ENCODE peak calls at places on chromosomes 13 and 19, in eight cellular contexts. E is spleen; Q is IMR-90; L is SK-N-SH; O is effector memory CD4-positive, alpha-beta T cell; T is left ventricle myocardium inferior; R is CD4-positive, alpha-beta memory T cell; D is breast epithelium. N is an unnamed sample. For H3K4me1, the result is how much of the 10 kb centered on the place peaks cover.

GRCh38 chr19:11410682-11411081 is 8.4 kb downstream of the RGL3 start:
- DNase-seq in E (no peak), Q (peak), L (no peak), O (no peak), T (no peak), R (no peak), D (no peak), N (no peak)

GRCh38 chr19:13964776-13965175 is 12.5 kb downstream of the DCAF15 start:
- DNase-seq in E (no peak), Q (peak), L (no peak), O (no peak), T (no peak), R (no peak), D (no peak), N (no peak)

GRCh38 chr19:46408611-46409039 is 4.7 kb downstream of the CCDC8 start:
- DNase-seq in E (no peak), Q (peak), L (no peak), O (no peak), T (peak), R (no peak), D (no peak), N (no peak)

GRCh38 chr13:97194473-97194872 is 27.7 kb upstream of the MBNL2 start:
- DNase-seq in E (no peak), Q (peak), L (no peak), O (no peak), T (no peak), R (no peak), D (no peak), N (no peak)

GRCh38 chr19:51469162-51469561 is 9.2 kb upstream of the CEACAM18 start:
- DNase-seq in E (peak), Q (no peak), L (no peak), O (no peak), T (no peak), R (no peak), D (peak), N (no peak)

GRCh38 chr19:32908641-32909190 is 39.1 kb upstream of the SLC7A9 start:
- DNase-seq in E (no peak), Q (no peak), L (no peak), O (no peak), T (no peak), R (no peak), D (no peak), N (no peak)

GRCh38 chr19:34171539-34171876 is 796 bp upstream of the LSM14A start:
- DNase-seq in E (no peak), Q (peak), L (no peak), O (no peak), T (no peak), R (no peak), D (no peak), N (no peak)

GRCh38 chr19:50639121-50640112 is at the start of gene SYT3:
- DNase-seq in E (peak), Q (peak), L (peak), O (no peak), T (peak), R (no peak), D (no peak), N (no peak)

GRCh38 chr19:42697884-42698283 is 42.4 kb downstream of the PSG3 start:
- DNase-seq in E (no peak), Q (no peak), L (no peak), O (no peak), T (no peak), R (no peak), D (no peak), N (no peak)

GRCh38 chr13:97001641-97002040 is 7.4 kb upstream of the OXGR1 start:
- DNase-seq in E (no peak), Q (no peak), L (no peak), O (no peak), T (no peak), R (no peak), D (no peak), N (no peak)

GRCh38 chr13:79485014-79485441 is 4.1 kb downstream of the NDFIP2 start:
- DNase-seq in E (no peak), Q (peak), L (no peak), O (no peak), T (no peak), R (no peak), D (no peak), N (no peak)

GRCh38 chr19:4972509-4973230 is 3.8 kb downstream of the KDM4B start:
- DNase-seq in E (no peak), Q (peak), L (peak), O (no peak), T (no peak), R (no peak), D (no peak), N (no peak)

GRCh38 chr13:43688230-43688907 is 98.4 kb downstream of the ENOX1 start:
- DNase-seq in E (no peak), Q (no peak), L (no peak), O (no peak), T (no peak), R (no peak), D (no peak), N (no peak)

GRCh38 chr13:40660692-40661091 is 5.7 kb downstream of the FOXO1 start:
- DNase-seq in E (no peak), Q (no peak), L (no peak), O (no peak), T (no peak), R (no peak), D (no peak), N (no peak)

DNA sequence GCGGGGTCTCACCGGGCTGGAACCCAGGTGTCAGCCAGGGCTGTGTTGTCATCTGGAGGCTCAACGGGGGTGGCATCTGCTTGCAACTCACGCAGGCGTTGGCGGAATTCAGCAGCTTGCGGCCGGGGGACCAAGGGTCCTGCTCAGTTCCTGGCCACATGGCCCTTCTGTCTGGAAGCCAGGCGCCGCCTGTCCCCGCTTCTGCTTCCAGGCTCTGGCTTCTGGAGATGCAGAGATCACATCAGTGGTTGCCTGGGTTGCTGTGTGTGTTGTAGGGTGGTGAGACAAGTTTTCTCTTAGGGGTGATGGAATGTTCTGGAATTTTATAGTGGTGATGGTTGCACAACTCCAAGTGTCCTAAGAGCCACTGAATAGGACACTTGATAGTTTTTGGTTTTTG is 5.0 kb downstream of the ADAT3 start:
- DNase-seq in E (no peak), Q (peak), L (peak), O (no peak), T (no peak), R (no peak), D (no peak), N (no peak)
- H3K4me1 ChIP-seq in E (under half), Q (under half), L (under half), O (under half), T (under half), R (under half), D (under half), N (under half)

GRCh38 chr19:3699071-3699740 is 1.1 kb downstream of the PIP5K1C start:
- DNase-seq in E (peak), Q (peak), L (peak), O (no peak), T (peak), R (no peak), D (no peak), N (no peak)
- H3K27ac ChIP-seq in E (peak), Q (peak), L (peak), O (peak), T (peak), R (peak), D (peak), N (no peak)

GRCh38 chr19:36003284-36003683 is 5.3 kb downstream of the SYNE4 start:
- DNase-seq in E (no peak), Q (no peak), L (no peak), O (no peak), T (no peak), R (no peak), D (no peak), N (no peak)
- H3K4me1 ChIP-seq in E (under half), Q (under half), L (under half), O (under half), T (under half), R (under half), D (under half), N (under half)

DNA sequence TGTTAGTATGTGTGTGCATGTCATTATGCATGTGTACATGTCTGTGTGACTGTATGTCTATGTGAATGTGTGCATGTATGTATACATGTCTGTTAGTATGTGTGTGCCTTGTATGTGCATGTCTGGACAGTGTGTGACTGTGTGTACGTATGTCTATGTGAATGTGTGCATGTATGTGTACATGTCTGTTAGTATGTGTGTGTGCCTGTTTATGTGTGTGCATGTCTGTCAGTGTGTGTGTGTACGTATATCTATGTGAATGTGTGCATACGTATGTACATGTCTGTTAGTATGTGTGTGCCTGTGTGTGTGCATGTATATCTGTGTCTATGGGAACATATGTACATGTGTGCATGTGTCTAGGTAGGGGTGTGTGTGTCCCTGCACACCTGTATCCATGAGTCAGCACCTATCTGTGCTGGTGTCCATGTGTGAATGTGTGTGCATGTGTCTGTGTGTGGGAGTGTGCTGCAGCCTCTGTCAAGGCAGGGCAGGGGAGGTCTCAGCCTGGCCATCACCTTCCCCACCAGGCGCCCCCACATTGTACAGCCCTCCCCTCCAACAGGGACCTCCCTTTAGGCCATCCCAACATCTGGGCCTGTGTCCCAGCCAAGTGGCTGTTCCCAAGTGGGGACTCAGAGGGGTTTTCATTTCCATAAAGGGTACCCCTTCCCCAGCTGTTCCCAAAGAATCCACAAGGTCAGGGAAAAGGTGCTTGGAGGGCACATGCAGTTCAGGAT is 4.4 kb downstream of the GAS6 start:
- DNase-seq in E (no peak), Q (no peak), L (no peak), O (no peak), T (no peak), R (no peak), D (no peak), N (no peak)
- H3K27ac ChIP-seq in E (no peak), Q (peak), L (no peak), O (no peak), T (peak), R (no peak), D (no peak), N (no peak)

DNA sequence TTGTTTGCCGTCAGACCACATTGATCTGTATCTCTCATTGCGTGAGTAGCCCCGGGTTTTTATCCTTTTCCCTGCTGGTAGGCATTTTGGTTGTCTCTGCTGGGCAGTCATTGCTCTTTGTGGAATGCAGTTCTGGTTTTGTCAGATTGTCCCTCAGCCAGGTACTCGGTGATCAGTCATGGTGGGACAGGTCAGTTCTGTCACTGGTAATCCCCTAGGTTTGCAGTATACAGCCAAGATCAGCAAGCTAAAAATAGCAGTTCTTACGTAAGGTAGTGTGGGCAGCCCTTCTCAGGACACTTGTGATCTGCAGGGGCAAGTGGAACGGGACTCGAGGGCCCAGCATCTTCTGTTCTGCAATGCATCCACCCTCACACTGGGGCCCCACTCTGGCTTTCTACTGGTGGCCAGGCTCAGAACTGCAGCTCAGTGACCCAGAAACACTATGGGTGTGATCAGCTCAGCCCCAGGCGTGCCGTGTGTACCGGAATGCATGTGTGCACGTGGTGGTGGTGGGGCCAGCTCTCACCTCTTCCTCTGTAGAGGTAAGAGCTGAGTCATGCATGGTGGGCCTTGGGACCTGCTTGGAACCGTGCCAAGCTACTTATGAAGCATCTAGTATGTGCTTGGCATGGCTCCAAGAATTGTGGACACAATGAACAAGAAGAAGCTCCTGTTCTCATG is 6.3 kb downstream of the PLEKHF1 start:
- DNase-seq in E (peak), Q (no peak), L (no peak), O (peak), T (peak), R (peak), D (peak), N (peak)
- H3K4me1 ChIP-seq in E (half or more), Q (under half), L (under half), O (half or more), T (half or more), R (half or more), D (under half), N (half or more)

GRCh38 chr13:46211521-46212351 is at the start of gene LRRC63:
- DNase-seq in E (peak), Q (no peak), L (peak), O (peak), T (peak), R (peak), D (peak), N (peak)
- H3K27ac ChIP-seq in E (peak), Q (no peak), L (peak), O (peak), T (no peak), R (peak), D (peak), N (peak)

GRCh38 chr19:18656337-18657086 is 19.7 kb downstream of the KLHL26 start:
- DNase-seq in E (no peak), Q (no peak), L (no peak), O (no peak), T (no peak), R (no peak), D (no peak), N (no peak)
- H3K4me1 ChIP-seq in E (under half), Q (under half), L (under half), O (under half), T (half or more), R (under half), D (under half), N (under half)

GRCh38 chr13:51676739-51677138 is 92.5 kb downstream of the WDFY2 start:
- DNase-seq in E (no peak), Q (no peak), L (no peak), O (no peak), T (no peak), R (no peak), D (no peak), N (no peak)

GRCh38 chr13:51675385-51675784 is 91.1 kb downstream of the WDFY2 start:
- DNase-seq in E (no peak), Q (no peak), L (no peak), O (no peak), T (no peak), R (no peak), D (no peak), N (no peak)

GRCh38 chr13:51675877-51676276 is 91.6 kb downstream of the WDFY2 start:
- DNase-seq in E (no peak), Q (no peak), L (no peak), O (no peak), T (no peak), R (no peak), D (no peak), N (no peak)

GRCh38 chr13:51673165-51673564 is 88.9 kb downstream of the WDFY2 start:
- DNase-seq in E (no peak), Q (no peak), L (no peak), O (no peak), T (no peak), R (no peak), D (no peak), N (no peak)

GRCh38 chr13:51674276-51674675 is 90.0 kb downstream of the WDFY2 start:
- DNase-seq in E (no peak), Q (no peak), L (no peak), O (no peak), T (no peak), R (no peak), D (peak), N (no peak)
- H3K27ac ChIP-seq in E (no peak), Q (no peak), L (no peak), O (no peak), T (no peak), R (no peak), D (peak), N (no peak)

DNA sequence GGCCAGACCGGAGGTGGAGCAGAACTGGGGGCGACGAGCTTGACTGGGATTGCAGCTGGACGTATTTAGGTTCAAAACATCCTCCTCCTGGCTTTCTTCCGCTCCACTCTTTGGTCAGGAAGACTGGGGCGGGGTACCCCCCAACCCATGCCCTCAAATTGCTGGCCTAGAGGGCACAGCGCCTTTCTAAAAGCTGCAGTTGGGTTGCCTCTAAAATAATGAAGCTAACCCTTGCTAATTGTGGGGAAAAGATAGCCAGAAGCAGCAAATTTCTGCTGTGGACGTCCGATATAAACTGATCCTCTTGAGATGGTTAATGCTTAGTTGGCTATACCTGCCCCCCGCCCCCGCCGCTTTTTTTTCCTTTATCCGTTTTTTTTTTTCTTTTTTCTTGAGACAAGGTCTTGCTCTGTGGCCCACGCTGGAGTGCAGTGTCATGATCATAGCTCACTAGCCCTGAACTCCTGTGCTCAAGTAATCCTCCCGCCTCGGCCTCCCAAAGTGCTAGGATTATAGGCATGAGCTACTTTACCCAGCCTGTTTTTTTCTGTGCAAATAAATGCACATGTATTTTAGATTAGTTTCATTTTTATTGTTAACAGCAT is 759 bp upstream of the CHERP start:
- DNase-seq in E (no peak), Q (no peak), L (no peak), O (no peak), T (no peak), R (no peak), D (no peak), N (no peak)
- H3K4me1 ChIP-seq in E (half or more), Q (under half), L (under half), O (under half), T (half or more), R (half or more), D (under half), N (half or more)